ENCODE peak calls at places on chromosomes 5 and 9, in nine cellular contexts. One of them, this sample, is unnamed.

GRCh38 chr9:78601957-78602565 is 305.1 kb downstream of the PSAT1 start:
- DNase-seq in NCI-H1417: peak
- DNase-seq in AG04450: no peak
- DNase-seq in NCI-H1092 treated with DMSO at 0.1 percent for 48 hours: peak
- DNase-seq in lower lobe of right lung: no peak
- DNase-seq in epithelial cell of esophagus: peak
- DNase-seq in uterus: no peak
- DNase-seq in coronary artery: no peak
- DNase-seq in NCI-H345: peak
- DNase-seq in this sample: peak

GRCh38 chr5:119439140-119439625 is 13.1 kb upstream of the HSD17B4 start:
- DNase-seq in NCI-H345: no peak
- DNase-seq in NCI-H1092 treated with DMSO at 0.1 percent for 48 hours: no peak
- DNase-seq in uterus: no peak
- DNase-seq in AG04450: no peak
- DNase-seq in NCI-H1417: no peak
- DNase-seq in epithelial cell of esophagus: peak
- DNase-seq in coronary artery: no peak
- DNase-seq in lower lobe of right lung: no peak
- DNase-seq in this sample: no peak

GRCh38 chr9:16825364-16825763 is 45.1 kb downstream of the BNC2 start:
- DNase-seq in NCI-H1092 treated with DMSO at 0.1 percent for 48 hours: no peak
- DNase-seq in coronary artery: no peak
- DNase-seq in uterus: no peak
- DNase-seq in epithelial cell of esophagus: no peak
- DNase-seq in NCI-H1417: no peak
- DNase-seq in lower lobe of right lung: no peak
- DNase-seq in AG04450: no peak
- DNase-seq in NCI-H345: no peak
- DNase-seq in this sample: no peak

GRCh38 chr5:36877667-36878420 is 1.3 kb downstream of the NIPBL start:
- DNase-seq in NCI-H345: peak
- DNase-seq in lower lobe of right lung: no peak
- DNase-seq in uterus: no peak
- DNase-seq in coronary artery: no peak
- DNase-seq in NCI-H1092 treated with DMSO at 0.1 percent for 48 hours: peak
- DNase-seq in NCI-H1417: peak
- DNase-seq in AG04450: no peak
- DNase-seq in epithelial cell of esophagus: peak
- DNase-seq in this sample: peak

GRCh38 chr5:157431544-157432200 is 28.3 kb upstream of the NIPAL4 start:
- DNase-seq in NCI-H345: peak
- DNase-seq in AG04450: peak
- DNase-seq in NCI-H1092 treated with DMSO at 0.1 percent for 48 hours: peak
- DNase-seq in lower lobe of right lung: no peak
- DNase-seq in uterus: no peak
- DNase-seq in epithelial cell of esophagus: peak
- DNase-seq in coronary artery: no peak
- DNase-seq in NCI-H1417: peak
- DNase-seq in this sample: peak

GRCh38 chr9:137970686-137971476 is 93.3 kb downstream of the CACNA1B start:
- DNase-seq in AG04450: no peak
- DNase-seq in NCI-H1092 treated with DMSO at 0.1 percent for 48 hours: no peak
- DNase-seq in coronary artery: peak
- DNase-seq in uterus: no peak
- DNase-seq in NCI-H1417: peak
- DNase-seq in epithelial cell of esophagus: no peak
- DNase-seq in NCI-H345: no peak
- DNase-seq in lower lobe of right lung: peak
- DNase-seq in this sample: no peak

GRCh38 chr9:137787376-137787775 is 90.2 kb upstream of the CACNA1B start:
- DNase-seq in lower lobe of right lung: no peak
- DNase-seq in AG04450: no peak
- DNase-seq in uterus: no peak
- DNase-seq in coronary artery: no peak
- DNase-seq in epithelial cell of esophagus: no peak
- DNase-seq in NCI-H1417: peak
- DNase-seq in NCI-H345: no peak
- DNase-seq in NCI-H1092 treated with DMSO at 0.1 percent for 48 hours: no peak
- DNase-seq in this sample: no peak

GRCh38 chr9:93262537-93263310 is 78.8 kb downstream of the WNK2 start:
- DNase-seq in NCI-H1092 treated with DMSO at 0.1 percent for 48 hours: peak
- DNase-seq in AG04450: no peak
- DNase-seq in NCI-H345: no peak
- DNase-seq in NCI-H1417: peak
- DNase-seq in coronary artery: peak
- DNase-seq in epithelial cell of esophagus: no peak
- DNase-seq in lower lobe of right lung: peak
- DNase-seq in uterus: no peak
- DNase-seq in this sample: peak

GRCh38 chr5:160423025-160423554 is 1.4 kb downstream of the PTTG1 start:
- DNase-seq in NCI-H1417: peak
- DNase-seq in uterus: no peak
- DNase-seq in coronary artery: no peak
- DNase-seq in NCI-H345: peak
- DNase-seq in AG04450: no peak
- DNase-seq in epithelial cell of esophagus: peak
- DNase-seq in NCI-H1092 treated with DMSO at 0.1 percent for 48 hours: no peak
- DNase-seq in lower lobe of right lung: no peak
- DNase-seq in this sample: peak

GRCh38 chr9:100554935-100555401 is 22.9 kb upstream of the CAVIN4 start:
- DNase-seq in NCI-H1417: no peak
- DNase-seq in lower lobe of right lung: no peak
- DNase-seq in NCI-H1092 treated with DMSO at 0.1 percent for 48 hours: no peak
- DNase-seq in epithelial cell of esophagus: peak
- DNase-seq in coronary artery: no peak
- DNase-seq in uterus: no peak
- DNase-seq in NCI-H345: no peak
- DNase-seq in AG04450: peak
- DNase-seq in this sample: no peak

GRCh38 chr5:138918680-138919079 is 43.5 kb upstream of the LRRTM2 start:
- DNase-seq in AG04450: no peak
- DNase-seq in NCI-H1417: no peak
- DNase-seq in coronary artery: no peak
- DNase-seq in NCI-H1092 treated with DMSO at 0.1 percent for 48 hours: no peak
- DNase-seq in lower lobe of right lung: no peak
- DNase-seq in NCI-H345: no peak
- DNase-seq in uterus: no peak
- DNase-seq in epithelial cell of esophagus: no peak
- DNase-seq in this sample: no peak

GRCh38 chr5:26492835-26493459 is 545.4 kb downstream of the CDH9 start:
- DNase-seq in epithelial cell of esophagus: no peak
- DNase-seq in uterus: no peak
- DNase-seq in coronary artery: no peak
- DNase-seq in NCI-H345: no peak
- DNase-seq in NCI-H1092 treated with DMSO at 0.1 percent for 48 hours: no peak
- DNase-seq in AG04450: no peak
- DNase-seq in NCI-H1417: no peak
- DNase-seq in lower lobe of right lung: no peak
- DNase-seq in this sample: no peak

GRCh38 chr9:112777914-112778313 is 27.4 kb downstream of the SNX30 start:
- DNase-seq in epithelial cell of esophagus: peak
- DNase-seq in coronary artery: no peak
- DNase-seq in NCI-H1092 treated with DMSO at 0.1 percent for 48 hours: no peak
- DNase-seq in NCI-H345: no peak
- DNase-seq in uterus: no peak
- DNase-seq in lower lobe of right lung: no peak
- DNase-seq in NCI-H1417: no peak
- DNase-seq in AG04450: no peak
- DNase-seq in this sample: peak

GRCh38 chr5:134142088-134142487 is 27.6 kb downstream of the TCF7 start:
- DNase-seq in lower lobe of right lung: peak
- DNase-seq in AG04450: no peak
- DNase-seq in uterus: no peak
- DNase-seq in epithelial cell of esophagus: no peak
- DNase-seq in coronary artery: no peak
- DNase-seq in NCI-H1092 treated with DMSO at 0.1 percent for 48 hours: no peak
- DNase-seq in NCI-H1417: no peak
- DNase-seq in NCI-H345: no peak
- DNase-seq in this sample: no peak

GRCh38 chr9:110578896-110579752 is at the start of gene SVEP1:
- DNase-seq in epithelial cell of esophagus: peak
- DNase-seq in lower lobe of right lung: peak
- DNase-seq in NCI-H345: peak
- DNase-seq in NCI-H1417: peak
- DNase-seq in uterus: peak
- DNase-seq in AG04450: no peak
- DNase-seq in coronary artery: no peak
- DNase-seq in NCI-H1092 treated with DMSO at 0.1 percent for 48 hours: peak
- DNase-seq in this sample: no peak

GRCh38 chr5:95432779-95433178 is 41.6 kb downstream of the FAM81B start:
- DNase-seq in AG04450: no peak
- DNase-seq in epithelial cell of esophagus: no peak
- DNase-seq in lower lobe of right lung: no peak
- DNase-seq in uterus: no peak
- DNase-seq in NCI-H345: no peak
- DNase-seq in NCI-H1092 treated with DMSO at 0.1 percent for 48 hours: no peak
- DNase-seq in coronary artery: no peak
- DNase-seq in NCI-H1417: no peak
- DNase-seq in this sample: no peak

GRCh38 chr5:66840527-66841013 is 244.4 kb downstream of the MAST4 start:
- DNase-seq in coronary artery: no peak
- DNase-seq in epithelial cell of esophagus: peak
- DNase-seq in NCI-H345: no peak
- DNase-seq in NCI-H1092 treated with DMSO at 0.1 percent for 48 hours: no peak
- DNase-seq in uterus: no peak
- DNase-seq in lower lobe of right lung: no peak
- DNase-seq in NCI-H1417: no peak
- DNase-seq in AG04450: no peak
- DNase-seq in this sample: peak

GRCh38 chr5:96826071-96826470 is 18.3 kb upstream of the ERAP1 start:
- DNase-seq in uterus: no peak
- DNase-seq in epithelial cell of esophagus: no peak
- DNase-seq in NCI-H1092 treated with DMSO at 0.1 percent for 48 hours: no peak
- DNase-seq in lower lobe of right lung: no peak
- DNase-seq in AG04450: no peak
- DNase-seq in NCI-H345: no peak
- DNase-seq in NCI-H1417: no peak
- DNase-seq in coronary artery: no peak
- DNase-seq in this sample: no peak

GRCh38 chr9:38278457-38278856 is 114.0 kb upstream of the ALDH1B1 start:
- DNase-seq in AG04450: no peak
- DNase-seq in coronary artery: peak
- DNase-seq in NCI-H1417: no peak
- DNase-seq in NCI-H1092 treated with DMSO at 0.1 percent for 48 hours: no peak
- DNase-seq in NCI-H345: no peak
- DNase-seq in epithelial cell of esophagus: no peak
- DNase-seq in uterus: no peak
- DNase-seq in lower lobe of right lung: no peak
- DNase-seq in this sample: no peak

GRCh38 chr9:36101916-36102741 is 34.4 kb upstream of the GLIPR2 start:
- DNase-seq in NCI-H345: no peak
- DNase-seq in NCI-H1092 treated with DMSO at 0.1 percent for 48 hours: no peak
- DNase-seq in AG04450: peak
- DNase-seq in lower lobe of right lung: no peak
- DNase-seq in coronary artery: no peak
- DNase-seq in epithelial cell of esophagus: peak
- DNase-seq in uterus: peak
- DNase-seq in NCI-H1417: no peak
- DNase-seq in this sample: peak

GRCh38 chr9:119004618-119004990 is 364.6 kb downstream of the BRINP1 start:
- DNase-seq in NCI-H1417: no peak
- DNase-seq in NCI-H1092 treated with DMSO at 0.1 percent for 48 hours: no peak
- DNase-seq in AG04450: no peak
- DNase-seq in coronary artery: peak
- DNase-seq in lower lobe of right lung: no peak
- DNase-seq in epithelial cell of esophagus: peak
- DNase-seq in NCI-H345: no peak
- DNase-seq in uterus: peak
- DNase-seq in this sample: peak

GRCh38 chr9:127886401-127886972 is 9.0 kb upstream of the AK1 start:
- DNase-seq in NCI-H1092 treated with DMSO at 0.1 percent for 48 hours: no peak
- DNase-seq in AG04450: no peak
- DNase-seq in NCI-H345: no peak
- DNase-seq in coronary artery: peak
- DNase-seq in NCI-H1417: no peak
- DNase-seq in lower lobe of right lung: no peak
- DNase-seq in epithelial cell of esophagus: no peak
- DNase-seq in uterus: peak
- DNase-seq in this sample: no peak

GRCh38 chr5:68424799-68425537 is 209.4 kb downstream of the PIK3R1 start:
- DNase-seq in epithelial cell of esophagus: peak
- DNase-seq in NCI-H345: no peak
- DNase-seq in lower lobe of right lung: no peak
- DNase-seq in NCI-H1092 treated with DMSO at 0.1 percent for 48 hours: no peak
- DNase-seq in uterus: no peak
- DNase-seq in NCI-H1417: no peak
- DNase-seq in AG04450: no peak
- DNase-seq in coronary artery: no peak
- DNase-seq in this sample: no peak

GRCh38 chr5:112743631-112744030 is 5.9 kb downstream of the APC start:
- DNase-seq in NCI-H1417: no peak
- DNase-seq in coronary artery: no peak
- DNase-seq in lower lobe of right lung: no peak
- DNase-seq in epithelial cell of esophagus: no peak
- DNase-seq in NCI-H1092 treated with DMSO at 0.1 percent for 48 hours: no peak
- DNase-seq in AG04450: no peak
- DNase-seq in NCI-H345: no peak
- DNase-seq in uterus: no peak
- DNase-seq in this sample: no peak

GRCh38 chr5:157611571-157612067 is 36.0 kb upstream of the ADAM19 start:
- DNase-seq in NCI-H1092 treated with DMSO at 0.1 percent for 48 hours: no peak
- DNase-seq in coronary artery: no peak
- DNase-seq in AG04450: no peak
- DNase-seq in NCI-H345: peak
- DNase-seq in uterus: no peak
- DNase-seq in epithelial cell of esophagus: peak
- DNase-seq in lower lobe of right lung: no peak
- DNase-seq in NCI-H1417: peak
- DNase-seq in this sample: no peak

GRCh38 chr5:119752921-119753886 is 123.8 kb downstream of the FAM170A start:
- DNase-seq in AG04450: no peak
- DNase-seq in NCI-H345: no peak
- DNase-seq in coronary artery: no peak
- DNase-seq in lower lobe of right lung: no peak
- DNase-seq in epithelial cell of esophagus: peak
- DNase-seq in NCI-H1092 treated with DMSO at 0.1 percent for 48 hours: no peak
- DNase-seq in NCI-H1417: no peak
- DNase-seq in uterus: no peak
- DNase-seq in this sample: peak

This sample was measured in renal cortical epithelial cell.